ENCODE peak calls at places on chromosomes 4 and X, in five cellular contexts. K is lung; M is cardiac muscle cell; C is activated CD4-positive, alpha-beta T cell treated with anti-CD3 and anti-CD28 coated beads, Interleukin-2, amount 50 U/mL, for 24 hours; J is stimulated activated CD8-positive, alpha-beta memory T cell treated with anti-CD3 and anti-CD28 coated beads, Interleukin-15, amount 100 ng/mL, for 24 hours. D is an unnamed sample.

GRCh38 chr4:47085661-47086060 is 54.3 kb downstream of the GABRB1 start:
- DNase-seq in M (no peak), J (no peak), C (no peak), K (no peak), D (no peak)

GRCh38 chr4:41600243-41600642 is 62.3 kb downstream of the LIMCH1 start:
- DNase-seq in M (no peak), K (no peak), J (no peak), C (no peak), D (no peak)

GRCh38 chr4:40409835-40410234 is 74.7 kb downstream of the CHRNA9 start:
- DNase-seq in J (no peak), K (no peak), M (peak), C (no peak), D (no peak)

GRCh38 chrX:1518512-1518911 is 18.5 kb downstream of the P2RY8 start:
- DNase-seq in J (no peak), K (no peak), C (no peak), M (no peak), D (no peak)

GRCh38 chr4:186703510-186703909 is 20.1 kb downstream of the FAT1 start:
- DNase-seq in M (no peak), J (no peak), C (no peak), K (no peak), D (no peak)

GRCh38 chr4:57865264-57865663 is 755.1 kb upstream of the IGFBP7 start:
- DNase-seq in C (no peak), K (no peak), J (no peak), M (no peak), D (no peak)

GRCh38 chr4:155722336-155722735 is 36.5 kb upstream of the GUCY1B1 start:
- DNase-seq in K (no peak), M (no peak), C (no peak), J (no peak), D (no peak)

GRCh38 chr4:58301384-58301783 is 1191.2 kb upstream of the IGFBP7 start:
- DNase-seq in M (peak), K (no peak), J (no peak), C (no peak), D (no peak)

GRCh38 chr4:20916106-20916505 is 215.8 kb downstream of the PACRGL start:
- DNase-seq in K (no peak), C (no peak), J (no peak), M (no peak), D (no peak)

GRCh38 chr4:139018971-139019758 is 3.6 kb downstream of the NOCT start:
- DNase-seq in C (no peak), K (no peak), J (no peak), M (no peak), D (no peak)

GRCh38 chrX:97527725-97528124 is 644.0 kb downstream of the RPA4 start:
- DNase-seq in J (no peak), K (no peak), M (no peak), C (no peak), D (no peak)

GRCh38 chr4:83207497-83208105 is 77.0 kb downstream of the COQ2 start:
- DNase-seq in C (no peak), J (no peak), K (no peak), M (peak), D (no peak)

GRCh38 chr4:104967034-104967401 is 179.7 kb upstream of the TET2 start:
- DNase-seq in M (no peak), K (no peak), C (no peak), J (no peak), D (no peak)

GRCh38 chr4:45453258-45453841 is 670.5 kb downstream of the GABRG1 start:
- DNase-seq in M (peak), K (no peak), J (no peak), C (no peak), D (no peak)

GRCh38 chr4:2337131-2337723 is 75.3 kb upstream of the MXD4 start:
- DNase-seq in J (no peak), K (peak), M (no peak), C (no peak), D (peak)

GRCh38 chr4:28443786-28444412 is 1583.3 kb downstream of the STIM2 start:
- DNase-seq in M (no peak), K (no peak), J (no peak), C (no peak), D (no peak)

GRCh38 chrX:2345562-2345961 is 155.2 kb downstream of the DHRSX start:
- DNase-seq in M (no peak), C (no peak), K (no peak), J (no peak), D (no peak)

GRCh38 chrX:101390664-101391525 is at the start of gene RPL36A:
- DNase-seq in K (peak), J (peak), C (peak), M (peak), D (peak)

D was measured in aorta.